ENCODE peak calls at places on chromosomes 4 and X, in nine cellular contexts. Q is epithelial cell of proximal tubule, G is iPS DF 19.7, E is nucleus accumbens, Y is PC-3, K is nephron progenitor cell, H is NCI-H510A treated with DMSO at 0.1 percent for 48 hours, A is osteoblast, V is GM12865. W is an unnamed sample.
A peak's percentile ranks its signal among the peaks of the same experiment; 100 is the strongest.

GRCh38 chr4:34720563-34720962 is 1523.8 kb downstream of the ARAP2 start:
- DNase-seq in K (no peak), Y (peak; percentile 55), V (peak; percentile 17), E (no peak), A (no peak), G (no peak), Q (no peak), H (peak; percentile 65), W (no peak)

GRCh38 chrX:47313056-47313455 is 57.3 kb upstream of the ZNF157 start:
- DNase-seq in G (no peak), Q (no peak), Y (no peak), H (no peak), E (no peak), V (no peak), K (no peak), A (no peak), W (no peak)

GRCh38 chr4:70838972-70839536 is 636 bp downstream of the GRSF1 start:
- DNase-seq in V (peak; percentile 85), H (peak; percentile 79), K (peak; percentile 63), G (no peak), E (peak; percentile 72), Y (peak; percentile 65), Q (no peak), A (peak; percentile 96), W (peak; percentile 85)

GRCh38 chr4:91113130-91113706 is 986.0 kb downstream of the CCSER1 start:
- DNase-seq in H (peak; percentile 36), Y (peak; percentile 50), V (peak; percentile 52), G (peak; percentile 50), K (no peak), A (peak; percentile 79), E (no peak), Q (no peak), W (no peak)

GRCh38 chr4:145001635-145002034 is 96.4 kb downstream of the ANAPC10 start:
- DNase-seq in K (no peak), G (no peak), H (no peak), Q (no peak), A (no peak), Y (no peak), V (no peak), E (no peak), W (no peak)

GRCh38 chr4:42555828-42556227 is 101.1 kb downstream of the ATP8A1 start:
- DNase-seq in K (no peak), V (no peak), Y (peak; percentile 78), E (no peak), H (no peak), G (no peak), A (no peak), Q (no peak), W (no peak)

GRCh38 chrX:132016628-132017430 is 6.3 kb upstream of the STK26 start:
- DNase-seq in E (no peak), K (no peak), A (no peak), Y (no peak), H (no peak), Q (no peak), V (no peak), G (no peak), W (no peak)

GRCh38 chr4:2832309-2832980 is 11.2 kb upstream of the ADD1 start:
- DNase-seq in Q (no peak), G (no peak), A (peak; percentile 77), K (no peak), H (no peak), V (peak; percentile 78), Y (no peak), E (no peak), W (no peak)

GRCh38 chrX:120380699-120381098 is 18.8 kb downstream of the ATP1B4 start:
- DNase-seq in Q (no peak), A (no peak), Y (peak; percentile 41), V (peak; percentile 54), H (no peak), G (peak; percentile 9), E (no peak), K (no peak), W (no peak)